ENCODE peak calls at places on chromosomes 4 and X, in seven cellular contexts. One of them, this sample, is unnamed.

GRCh38 chr4:40576651-40577480 is 52.8 kb downstream of the RBM47 start:
- DNase-seq in spleen: peak
- DNase-seq in GM12878: peak
- DNase-seq in endothelial cell of umbilical vein: peak
- DNase-seq in prostate gland: peak
- DNase-seq in transverse colon: peak
- DNase-seq in suprapubic skin: peak
- DNase-seq in this sample: peak

GRCh38 chrX:63656871-63657580 is 128.0 kb downstream of the ARHGEF9 start:
- DNase-seq in spleen: no peak
- DNase-seq in GM12878: no peak
- DNase-seq in endothelial cell of umbilical vein: no peak
- DNase-seq in prostate gland: no peak
- DNase-seq in transverse colon: no peak
- DNase-seq in suprapubic skin: no peak
- DNase-seq in this sample: no peak

GRCh38 chrX:74420194-74421035 is 878 bp upstream of the SLC16A2 start:
- DNase-seq in spleen: peak
- DNase-seq in GM12878: no peak
- DNase-seq in endothelial cell of umbilical vein: peak
- DNase-seq in prostate gland: peak
- DNase-seq in transverse colon: peak
- DNase-seq in suprapubic skin: peak
- DNase-seq in this sample: peak

GRCh38 chrX:15911729-15912550 is 57.3 kb upstream of the AP1S2 start:
- DNase-seq in spleen: no peak
- DNase-seq in GM12878: no peak
- DNase-seq in endothelial cell of umbilical vein: no peak
- DNase-seq in prostate gland: no peak
- DNase-seq in transverse colon: no peak
- DNase-seq in suprapubic skin: no peak
- DNase-seq in this sample: no peak

GRCh38 chr4:40473578-40474388 is 138.7 kb downstream of the CHRNA9 start:
- DNase-seq in spleen: no peak
- DNase-seq in GM12878: peak
- DNase-seq in endothelial cell of umbilical vein: no peak
- DNase-seq in prostate gland: no peak
- DNase-seq in transverse colon: peak
- DNase-seq in suprapubic skin: no peak
- DNase-seq in this sample: peak

GRCh38 chrX:54807524-54808108 is at the start of gene MAGED2:
- DNase-seq in spleen: peak
- DNase-seq in GM12878: no peak
- DNase-seq in endothelial cell of umbilical vein: peak
- DNase-seq in prostate gland: peak
- DNase-seq in transverse colon: peak
- DNase-seq in suprapubic skin: no peak
- DNase-seq in this sample: no peak

GRCh38 chr4:85825937-85826678 is 351.2 kb downstream of the ARHGAP24 start:
- DNase-seq in spleen: no peak
- DNase-seq in GM12878: no peak
- DNase-seq in endothelial cell of umbilical vein: peak
- DNase-seq in prostate gland: no peak
- DNase-seq in transverse colon: peak
- DNase-seq in suprapubic skin: no peak
- DNase-seq in this sample: peak

GRCh38 chr4:74845834-74846233 is 51.5 kb upstream of the BTC start:
- DNase-seq in spleen: no peak
- DNase-seq in GM12878: no peak
- DNase-seq in endothelial cell of umbilical vein: no peak
- DNase-seq in prostate gland: no peak
- DNase-seq in transverse colon: no peak
- DNase-seq in suprapubic skin: no peak
- DNase-seq in this sample: no peak

GRCh38 chr4:37528161-37528560 is 158.0 kb downstream of the RELL1 start:
- DNase-seq in spleen: no peak
- DNase-seq in GM12878: no peak
- DNase-seq in endothelial cell of umbilical vein: no peak
- DNase-seq in prostate gland: peak
- DNase-seq in transverse colon: no peak
- DNase-seq in suprapubic skin: no peak
- DNase-seq in this sample: peak

GRCh38 chr4:7371122-7371941 is 63.4 kb downstream of the PSAPL1 start:
- DNase-seq in spleen: no peak
- DNase-seq in GM12878: no peak
- DNase-seq in endothelial cell of umbilical vein: no peak
- DNase-seq in prostate gland: no peak
- DNase-seq in transverse colon: no peak
- DNase-seq in suprapubic skin: no peak
- DNase-seq in this sample: no peak

GRCh38 chrX:54452920-54453319 is 12.7 kb downstream of the TSR2 start:
- DNase-seq in spleen: peak
- DNase-seq in GM12878: no peak
- DNase-seq in endothelial cell of umbilical vein: no peak
- DNase-seq in prostate gland: no peak
- DNase-seq in transverse colon: no peak
- DNase-seq in suprapubic skin: no peak
- DNase-seq in this sample: no peak

GRCh38 chrX:20595928-20596550 is 329.3 kb upstream of the RPS6KA3 start:
- DNase-seq in spleen: no peak
- DNase-seq in GM12878: no peak
- DNase-seq in endothelial cell of umbilical vein: no peak
- DNase-seq in prostate gland: no peak
- DNase-seq in transverse colon: no peak
- DNase-seq in suprapubic skin: no peak
- DNase-seq in this sample: no peak

GRCh38 chrX:119118780-119119395 is 8.7 kb downstream of the KIAA1210 start:
- DNase-seq in spleen: no peak
- DNase-seq in GM12878: no peak
- DNase-seq in endothelial cell of umbilical vein: peak
- DNase-seq in prostate gland: peak
- DNase-seq in transverse colon: peak
- DNase-seq in suprapubic skin: no peak
- DNase-seq in this sample: peak

GRCh38 chr4:140048419-140049022 is 105.5 kb downstream of the MAML3 start:
- DNase-seq in spleen: no peak
- DNase-seq in GM12878: no peak
- DNase-seq in endothelial cell of umbilical vein: peak
- DNase-seq in prostate gland: no peak
- DNase-seq in transverse colon: no peak
- DNase-seq in suprapubic skin: no peak
- DNase-seq in this sample: no peak

GRCh38 chrX:40449396-40449795 is 131.4 kb upstream of the ATP6AP2 start:
- DNase-seq in spleen: no peak
- DNase-seq in GM12878: no peak
- DNase-seq in endothelial cell of umbilical vein: no peak
- DNase-seq in prostate gland: peak
- DNase-seq in transverse colon: no peak
- DNase-seq in suprapubic skin: no peak
- DNase-seq in this sample: no peak

GRCh38 chrX:43861750-43862149 is 20.5 kb downstream of the MAOB start:
- DNase-seq in spleen: no peak
- DNase-seq in GM12878: no peak
- DNase-seq in endothelial cell of umbilical vein: no peak
- DNase-seq in prostate gland: peak
- DNase-seq in transverse colon: no peak
- DNase-seq in suprapubic skin: no peak
- DNase-seq in this sample: no peak

GRCh38 chrX:129872524-129872923 is 28.8 kb upstream of the ZDHHC9 start:
- DNase-seq in spleen: no peak
- DNase-seq in GM12878: no peak
- DNase-seq in endothelial cell of umbilical vein: no peak
- DNase-seq in prostate gland: no peak
- DNase-seq in transverse colon: no peak
- DNase-seq in suprapubic skin: no peak
- DNase-seq in this sample: no peak

GRCh38 chrX:129875669-129876068 is 30.3 kb upstream of the UTP14A start:
- DNase-seq in spleen: no peak
- DNase-seq in GM12878: no peak
- DNase-seq in endothelial cell of umbilical vein: no peak
- DNase-seq in prostate gland: no peak
- DNase-seq in transverse colon: no peak
- DNase-seq in suprapubic skin: no peak
- DNase-seq in this sample: no peak

GRCh38 chrX:129876734-129877395 is 29.1 kb upstream of the UTP14A start:
- DNase-seq in spleen: no peak
- DNase-seq in GM12878: no peak
- DNase-seq in endothelial cell of umbilical vein: peak
- DNase-seq in prostate gland: no peak
- DNase-seq in transverse colon: no peak
- DNase-seq in suprapubic skin: no peak
- DNase-seq in this sample: no peak

GRCh38 chrX:129877401-129877800 is 28.6 kb upstream of the UTP14A start:
- DNase-seq in spleen: no peak
- DNase-seq in GM12878: no peak
- DNase-seq in endothelial cell of umbilical vein: no peak
- DNase-seq in prostate gland: no peak
- DNase-seq in transverse colon: no peak
- DNase-seq in suprapubic skin: no peak
- DNase-seq in this sample: no peak
- TF ChIP-seq POLR2AphosphoS5 in spleen: no peak
- TF ChIP-seq POLR2AphosphoS5 in GM12878: no peak
- TF ChIP-seq POLR2AphosphoS5 in endothelial cell of umbilical vein: no peak
- TF ChIP-seq POLR2AphosphoS5 in prostate gland: no peak
- TF ChIP-seq POLR2AphosphoS5 in transverse colon: no peak
- TF ChIP-seq POLR2AphosphoS5 in suprapubic skin: no peak
- TF ChIP-seq POLR2AphosphoS5 in this sample: no peak

GRCh38 chrX:149950681-149951080 is 12.4 kb upstream of the EOLA2 start:
- DNase-seq in spleen: no peak
- DNase-seq in GM12878: no peak
- DNase-seq in endothelial cell of umbilical vein: peak
- DNase-seq in prostate gland: peak
- DNase-seq in transverse colon: no peak
- DNase-seq in suprapubic skin: no peak
- DNase-seq in this sample: no peak
- TF ChIP-seq CTCF in spleen: no peak
- TF ChIP-seq CTCF in GM12878: peak
- TF ChIP-seq CTCF in endothelial cell of umbilical vein: peak
- TF ChIP-seq CTCF in prostate gland: peak
- TF ChIP-seq CTCF in transverse colon: peak
- TF ChIP-seq CTCF in suprapubic skin: no peak
- TF ChIP-seq CTCF in this sample: peak

GRCh38 chr4:111960241-111960667 is 185.0 kb upstream of the FAM241A start:
- DNase-seq in spleen: no peak
- DNase-seq in GM12878: peak
- DNase-seq in endothelial cell of umbilical vein: peak
- DNase-seq in prostate gland: no peak
- DNase-seq in transverse colon: no peak
- DNase-seq in suprapubic skin: no peak
- DNase-seq in this sample: no peak
- TF ChIP-seq POLR2A in spleen: no peak
- TF ChIP-seq POLR2A in GM12878: no peak
- TF ChIP-seq POLR2A in endothelial cell of umbilical vein: no peak
- TF ChIP-seq POLR2A in prostate gland: no peak
- TF ChIP-seq POLR2A in transverse colon: no peak
- TF ChIP-seq POLR2A in suprapubic skin: no peak
- TF ChIP-seq POLR2A in this sample: no peak

GRCh38 chr4:52052475-52052780 is 1.3 kb downstream of the SPATA18 start:
- DNase-seq in spleen: no peak
- DNase-seq in GM12878: peak
- DNase-seq in endothelial cell of umbilical vein: peak
- DNase-seq in prostate gland: peak
- DNase-seq in transverse colon: no peak
- DNase-seq in suprapubic skin: no peak
- DNase-seq in this sample: no peak

GRCh38 chr4:52057196-52057595 is 6.1 kb downstream of the SPATA18 start:
- DNase-seq in spleen: no peak
- DNase-seq in GM12878: no peak
- DNase-seq in endothelial cell of umbilical vein: no peak
- DNase-seq in prostate gland: no peak
- DNase-seq in transverse colon: no peak
- DNase-seq in suprapubic skin: no peak
- DNase-seq in this sample: no peak

GRCh38 chr4:52054254-52054653 is 3.1 kb downstream of the SPATA18 start:
- DNase-seq in spleen: no peak
- DNase-seq in GM12878: no peak
- DNase-seq in endothelial cell of umbilical vein: no peak
- DNase-seq in prostate gland: no peak
- DNase-seq in transverse colon: no peak
- DNase-seq in suprapubic skin: no peak
- DNase-seq in this sample: no peak

GRCh38 chr4:52051213-52051614 is at the start of gene SPATA18:
- DNase-seq in spleen: peak
- DNase-seq in GM12878: no peak
- DNase-seq in endothelial cell of umbilical vein: no peak
- DNase-seq in prostate gland: peak
- DNase-seq in transverse colon: peak
- DNase-seq in suprapubic skin: peak
- DNase-seq in this sample: peak

DNA sequence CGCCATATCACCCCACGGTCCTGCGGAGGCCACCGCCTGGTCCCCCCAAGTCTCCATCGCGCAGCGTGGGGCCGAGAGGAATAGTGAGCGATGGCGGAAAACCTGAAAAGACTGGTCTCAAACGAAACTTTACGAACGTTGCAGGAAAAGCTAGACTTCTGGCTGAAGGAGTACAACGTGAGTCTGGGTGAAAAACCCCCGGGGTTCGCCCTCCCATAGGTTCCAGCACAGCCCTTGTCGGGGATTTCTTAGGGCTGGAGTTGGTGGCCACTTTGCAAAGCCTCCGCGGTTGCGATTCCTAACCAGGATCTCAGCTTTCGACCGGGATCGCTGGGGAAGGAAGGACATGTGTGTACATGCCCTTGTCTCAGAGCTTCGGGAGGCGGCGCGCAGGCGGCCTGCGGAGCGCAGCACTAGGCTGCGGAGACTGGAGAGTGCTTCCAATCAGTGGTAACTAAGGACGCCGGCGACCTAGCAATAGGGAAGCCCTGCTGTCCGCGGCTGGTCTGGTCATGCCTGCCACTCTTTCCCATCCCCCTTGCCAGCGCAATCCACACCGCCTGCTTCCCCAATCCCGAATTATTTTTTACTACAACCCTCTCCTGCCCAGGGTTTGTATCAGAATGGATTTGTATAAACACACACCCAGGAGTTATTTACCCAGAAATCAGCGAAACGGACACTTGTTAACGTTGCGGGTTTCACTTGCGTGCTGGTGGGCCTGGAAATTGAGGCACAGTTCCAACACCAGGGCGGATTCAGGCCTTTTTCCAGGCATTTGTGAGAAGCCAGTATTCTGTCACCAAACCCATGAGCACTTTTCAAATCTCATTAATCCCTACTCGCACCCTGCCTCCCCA is 741 bp downstream of the SPATA18 start:
- DNase-seq in spleen: peak
- DNase-seq in GM12878: no peak
- DNase-seq in endothelial cell of umbilical vein: peak
- DNase-seq in prostate gland: peak
- DNase-seq in transverse colon: peak
- DNase-seq in suprapubic skin: peak
- DNase-seq in this sample: peak
- TF ChIP-seq POLR2AphosphoS5 in spleen: no peak
- TF ChIP-seq POLR2AphosphoS5 in GM12878: no peak
- TF ChIP-seq POLR2AphosphoS5 in endothelial cell of umbilical vein: no peak
- TF ChIP-seq POLR2AphosphoS5 in prostate gland: peak
- TF ChIP-seq POLR2AphosphoS5 in transverse colon: no peak
- TF ChIP-seq POLR2AphosphoS5 in suprapubic skin: no peak
- TF ChIP-seq POLR2AphosphoS5 in this sample: peak

DNA sequence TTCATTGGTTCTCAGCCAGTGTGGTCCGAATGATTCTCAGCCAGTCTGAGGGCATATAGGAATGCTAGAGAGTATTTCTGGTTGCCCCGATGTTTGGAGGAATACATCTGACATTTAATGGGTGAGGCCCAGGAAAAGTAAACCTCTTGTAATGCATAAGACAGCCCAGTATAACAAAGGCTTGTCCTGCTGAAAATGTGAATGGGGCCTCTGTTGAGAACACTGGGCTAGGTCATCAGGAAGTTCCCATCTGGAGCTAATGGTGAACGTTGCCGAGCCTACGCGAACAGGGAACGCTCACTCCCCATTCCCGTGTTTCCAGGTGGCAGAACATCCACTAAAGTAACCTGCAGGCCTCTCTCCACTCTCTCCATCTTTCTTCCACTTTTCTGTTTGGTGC is 132.0 kb upstream of the CLNK start:
- DNase-seq in spleen: no peak
- DNase-seq in GM12878: no peak
- DNase-seq in endothelial cell of umbilical vein: no peak
- DNase-seq in prostate gland: no peak
- DNase-seq in transverse colon: no peak
- DNase-seq in suprapubic skin: no peak
- DNase-seq in this sample: no peak
- TF ChIP-seq CTCF in spleen: no peak
- TF ChIP-seq CTCF in GM12878: no peak
- TF ChIP-seq CTCF in endothelial cell of umbilical vein: no peak
- TF ChIP-seq CTCF in prostate gland: no peak
- TF ChIP-seq CTCF in transverse colon: no peak
- TF ChIP-seq CTCF in suprapubic skin: no peak
- TF ChIP-seq CTCF in this sample: no peak

This sample was measured in stomach.